ENCODE peak calls at places on chromosomes 13 and 19, in four cellular contexts. One of them, this sample, is unnamed.

GRCh38 chr13:43664700-43665191 is 122.0 kb downstream of the ENOX1 start:
- DNase-seq in IMR-90: peak
- DNase-seq in HepG2: no peak
- DNase-seq in K562: no peak
- DNase-seq in this sample: peak

GRCh38 chr13:33224686-33225085 is 60.9 kb downstream of the STARD13 start:
- DNase-seq in K562: no peak
- DNase-seq in IMR-90: peak
- DNase-seq in HepG2: no peak
- DNase-seq in this sample: no peak

GRCh38 chr13:29852464-29853054 is 2.1 kb upstream of the UBL3 start:
- DNase-seq in K562: no peak
- DNase-seq in HepG2: no peak
- DNase-seq in IMR-90: peak
- DNase-seq in this sample: no peak

GRCh38 chr13:59625121-59625520 is 538.6 kb downstream of the DIAPH3 start:
- DNase-seq in HepG2: no peak
- DNase-seq in IMR-90: no peak
- DNase-seq in K562: no peak
- DNase-seq in this sample: no peak

GRCh38 chr19:30391052-30391451 is 18.9 kb downstream of the ZNF536 start:
- DNase-seq in HepG2: no peak
- DNase-seq in IMR-90: no peak
- DNase-seq in K562: no peak
- DNase-seq in this sample: no peak

GRCh38 chr13:50592412-50593145 is 250.9 kb downstream of the DLEU7 start:
- DNase-seq in HepG2: no peak
- DNase-seq in IMR-90: peak
- DNase-seq in K562: no peak
- DNase-seq in this sample: no peak

GRCh38 chr19:29645911-29646310 is 19.4 kb upstream of the PLEKHF1 start:
- DNase-seq in HepG2: peak
- DNase-seq in IMR-90: peak
- DNase-seq in K562: peak
- DNase-seq in this sample: no peak

GRCh38 chr19:13155472-13156284 is 5.5 kb downstream of the IER2 start:
- DNase-seq in K562: peak
- DNase-seq in HepG2: peak
- DNase-seq in IMR-90: peak
- DNase-seq in this sample: peak

GRCh38 chr19:7928741-7929701 is 3.1 kb upstream of the CTXN1 start:
- DNase-seq in IMR-90: peak
- DNase-seq in HepG2: peak
- DNase-seq in K562: peak
- DNase-seq in this sample: peak

GRCh38 chr19:10286803-10287737 is at the start of gene ICAM4:
- DNase-seq in IMR-90: peak
- DNase-seq in HepG2: peak
- DNase-seq in K562: peak
- DNase-seq in this sample: no peak

GRCh38 chr13:105139380-105140285 is 1395.8 kb downstream of the EFNB2 start:
- DNase-seq in K562: no peak
- DNase-seq in IMR-90: peak
- DNase-seq in HepG2: peak
- DNase-seq in this sample: peak

GRCh38 chr19:41269571-41269970 is 5.4 kb downstream of the HNRNPUL1 start:
- DNase-seq in HepG2: no peak
- DNase-seq in IMR-90: no peak
- DNase-seq in K562: no peak
- DNase-seq in this sample: no peak

GRCh38 chr19:41278478-41278877 is 14.3 kb downstream of the HNRNPUL1 start:
- DNase-seq in K562: no peak
- DNase-seq in IMR-90: no peak
- DNase-seq in HepG2: no peak
- DNase-seq in this sample: no peak

GRCh38 chr19:41276231-41276630 is 12.1 kb downstream of the HNRNPUL1 start:
- DNase-seq in IMR-90: peak
- DNase-seq in K562: no peak
- DNase-seq in HepG2: no peak
- DNase-seq in this sample: no peak

GRCh38 chr19:41269055-41269454 is 4.9 kb downstream of the HNRNPUL1 start:
- DNase-seq in K562: no peak
- DNase-seq in HepG2: no peak
- DNase-seq in IMR-90: no peak
- DNase-seq in this sample: no peak

DNA sequence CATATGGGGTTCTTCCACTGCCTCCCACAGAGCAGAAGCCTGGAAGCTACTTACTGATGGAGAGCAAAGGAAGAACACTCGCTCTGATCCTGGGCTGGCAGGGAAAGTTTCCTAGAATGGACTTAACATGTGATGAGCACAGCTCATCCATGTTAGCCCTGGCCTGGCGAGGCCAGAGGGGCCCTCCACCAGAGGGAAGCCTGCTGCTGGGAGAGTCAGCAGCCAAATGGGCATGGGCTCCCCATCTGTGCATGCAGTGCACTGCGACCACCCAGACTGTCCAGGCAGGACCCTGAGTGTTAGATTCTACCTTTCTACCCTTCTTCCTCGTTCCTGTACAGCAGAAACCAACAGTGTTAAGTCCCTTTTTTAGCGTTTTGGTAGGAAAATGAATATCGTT is 8.9 kb downstream of the HNRNPUL1 start:
- DNase-seq in IMR-90: no peak
- DNase-seq in K562: no peak
- DNase-seq in HepG2: no peak
- DNase-seq in this sample: no peak
- TF ChIP-seq MAZ in IMR-90: no peak
- TF ChIP-seq MAZ in K562: no peak
- TF ChIP-seq MAZ in HepG2: no peak
- TF ChIP-seq MAZ in this sample: no peak

GRCh38 chr13:42650470-42650869 is 76.5 kb downstream of the TNFSF11 start:
- DNase-seq in K562: no peak
- DNase-seq in IMR-90: no peak
- DNase-seq in HepG2: no peak
- DNase-seq in this sample: no peak

GRCh38 chr13:42652642-42653415 is 78.9 kb downstream of the TNFSF11 start:
- DNase-seq in HepG2: no peak
- DNase-seq in K562: no peak
- DNase-seq in IMR-90: no peak
- DNase-seq in this sample: no peak

GRCh38 chr13:42653694-42654093 is 79.7 kb downstream of the TNFSF11 start:
- DNase-seq in HepG2: no peak
- DNase-seq in IMR-90: no peak
- DNase-seq in K562: no peak
- DNase-seq in this sample: no peak

GRCh38 chr13:42651936-42652641 is 78.1 kb downstream of the TNFSF11 start:
- DNase-seq in K562: no peak
- DNase-seq in HepG2: no peak
- DNase-seq in IMR-90: no peak
- DNase-seq in this sample: no peak

DNA sequence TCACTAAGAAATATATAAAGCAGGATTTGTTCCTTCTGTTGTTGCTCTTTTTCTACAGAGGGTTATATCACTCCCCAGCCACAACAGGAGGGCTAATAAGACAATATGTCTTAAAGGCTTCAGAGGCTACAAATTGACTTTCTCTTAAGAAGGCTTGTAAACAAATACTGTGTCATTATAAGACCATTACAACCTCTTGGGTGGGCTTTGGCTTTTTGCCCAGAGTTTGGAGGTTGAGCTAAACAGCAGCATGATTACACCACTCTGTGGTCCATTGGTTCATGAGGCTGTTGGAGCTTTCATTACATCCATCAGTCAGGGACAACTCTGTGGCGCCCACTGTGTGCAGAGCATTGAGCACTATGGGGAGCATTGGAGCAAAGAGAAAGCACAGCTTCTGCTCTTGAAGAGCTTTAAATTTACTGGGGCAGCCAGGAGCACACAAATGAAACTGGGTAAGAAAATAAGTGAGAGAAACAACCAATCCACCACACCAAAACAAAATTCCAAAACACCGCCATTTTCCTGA is 75.9 kb downstream of the TNFSF11 start:
- DNase-seq in HepG2: no peak
- DNase-seq in K562: no peak
- DNase-seq in IMR-90: no peak
- DNase-seq in this sample: no peak
- TF ChIP-seq MAFK in HepG2: no peak
- TF ChIP-seq MAFK in K562: no peak
- TF ChIP-seq MAFK in IMR-90: no peak
- TF ChIP-seq MAFK in this sample: no peak

GRCh38 chr19:1611353-1611752 is 6.1 kb upstream of the UQCR11 start:
- DNase-seq in IMR-90: no peak
- DNase-seq in HepG2: no peak
- DNase-seq in K562: no peak
- DNase-seq in this sample: no peak

GRCh38 chr19:1610579-1610978 is 5.3 kb upstream of the UQCR11 start:
- DNase-seq in HepG2: no peak
- DNase-seq in K562: no peak
- DNase-seq in IMR-90: no peak
- DNase-seq in this sample: no peak

GRCh38 chr19:1606138-1606651 is 933 bp upstream of the UQCR11 start:
- DNase-seq in K562: no peak
- DNase-seq in IMR-90: no peak
- DNase-seq in HepG2: no peak
- DNase-seq in this sample: no peak

GRCh38 chr19:1609680-1610474 is 4.6 kb upstream of the UQCR11 start:
- DNase-seq in HepG2: no peak
- DNase-seq in IMR-90: no peak
- DNase-seq in K562: no peak
- DNase-seq in this sample: no peak

GRCh38 chr19:1608414-1609391 is 3.4 kb upstream of the UQCR11 start:
- DNase-seq in IMR-90: no peak
- DNase-seq in K562: no peak
- DNase-seq in HepG2: no peak
- DNase-seq in this sample: no peak
- H3K4me3 ChIP-seq in IMR-90: no peak
- H3K4me3 ChIP-seq in K562: no peak
- H3K4me3 ChIP-seq in HepG2: no peak
- H3K4me3 ChIP-seq in this sample: no peak

GRCh38 chr13:48624858-48625257 is 28.9 kb upstream of the CYSLTR2 start:
- DNase-seq in HepG2: no peak
- DNase-seq in IMR-90: no peak
- DNase-seq in K562: no peak
- DNase-seq in this sample: no peak

GRCh38 chr13:48621056-48621455 is 32.7 kb upstream of the CYSLTR2 start:
- DNase-seq in IMR-90: no peak
- DNase-seq in K562: no peak
- DNase-seq in HepG2: no peak
- DNase-seq in this sample: no peak

GRCh38 chr13:48624016-48624415 is 29.7 kb upstream of the CYSLTR2 start:
- DNase-seq in HepG2: no peak
- DNase-seq in K562: no peak
- DNase-seq in IMR-90: no peak
- DNase-seq in this sample: no peak

GRCh38 chr13:48615017-48615416 is 38.7 kb upstream of the CYSLTR2 start:
- DNase-seq in HepG2: no peak
- DNase-seq in IMR-90: no peak
- DNase-seq in K562: no peak
- DNase-seq in this sample: no peak

DNA sequence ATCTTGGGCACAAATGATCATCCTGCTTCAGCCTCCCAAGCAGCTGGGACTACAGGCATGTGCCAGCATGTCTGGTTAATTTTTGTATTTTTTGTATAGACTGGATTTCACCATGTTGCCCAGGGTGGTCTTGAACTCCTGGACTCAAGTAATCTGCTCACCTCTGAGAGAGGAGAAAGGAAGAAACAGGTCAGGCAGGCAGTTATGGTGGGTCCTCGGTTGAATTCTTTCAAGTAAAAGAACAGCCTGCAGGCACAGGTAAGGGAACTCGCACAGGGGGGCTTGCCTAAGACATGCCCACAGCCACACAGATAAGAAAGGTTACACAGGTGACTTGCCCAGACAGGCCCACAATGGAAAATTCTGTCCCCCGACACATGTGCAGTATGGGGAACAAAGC is 34.8 kb upstream of the CYSLTR2 start:
- DNase-seq in HepG2: no peak
- DNase-seq in K562: no peak
- DNase-seq in IMR-90: no peak
- DNase-seq in this sample: no peak
- TF ChIP-seq MAZ in HepG2: no peak
- TF ChIP-seq MAZ in K562: no peak
- TF ChIP-seq MAZ in IMR-90: no peak
- TF ChIP-seq MAZ in this sample: no peak

GRCh38 chr13:93216122-93216521 is 10.5 kb upstream of the GPC6 start:
- DNase-seq in K562: no peak
- DNase-seq in IMR-90: no peak
- DNase-seq in HepG2: no peak
- DNase-seq in this sample: no peak
- TF ChIP-seq MAFK in K562: no peak
- TF ChIP-seq MAFK in IMR-90: no peak
- TF ChIP-seq MAFK in HepG2: no peak
- TF ChIP-seq MAFK in this sample: no peak

GRCh38 chr19:56837892-56838679 is 2.4 kb downstream of the PEG3 start:
- DNase-seq in K562: no peak
- DNase-seq in HepG2: peak
- DNase-seq in IMR-90: no peak
- DNase-seq in this sample: no peak

GRCh38 chr19:56837492-56837891 is 3.0 kb downstream of the PEG3 start:
- DNase-seq in IMR-90: no peak
- DNase-seq in HepG2: peak
- DNase-seq in K562: no peak
- DNase-seq in this sample: no peak

GRCh38 chr19:56836059-56836458 is 4.5 kb downstream of the PEG3 start:
- DNase-seq in IMR-90: no peak
- DNase-seq in HepG2: no peak
- DNase-seq in K562: no peak
- DNase-seq in this sample: no peak

GRCh38 chr19:56838680-56838929 is 1.9 kb downstream of the PEG3 start:
- DNase-seq in K562: no peak
- DNase-seq in IMR-90: no peak
- DNase-seq in HepG2: no peak
- DNase-seq in this sample: no peak

GRCh38 chr19:56837004-56837403 is 3.5 kb downstream of the PEG3 start:
- DNase-seq in K562: no peak
- DNase-seq in IMR-90: no peak
- DNase-seq in HepG2: peak
- DNase-seq in this sample: no peak
- H3K4me3 ChIP-seq in K562: no peak
- H3K4me3 ChIP-seq in IMR-90: no peak
- H3K4me3 ChIP-seq in HepG2: peak
- H3K4me3 ChIP-seq in this sample: no peak

This sample was measured in A549.